ENCODE peak calls at places on chromosomes 1 and 21, in ten cellular contexts. B, C, L, E, P, Y, T, R, F and N are unnamed samples.

GRCh38 chr1:47507140-47507539 is 69.3 kb downstream of the FOXD2 start:
- DNase-seq in B (no peak), C (no peak), L (no peak), E (no peak), P (no peak), Y (no peak), T (no peak), R (no peak), F (no peak), N (no peak)

GRCh38 chr1:238438296-238439275 is 547.9 kb upstream of the ZP4 start:
- DNase-seq in B (no peak), C (no peak), L (no peak), E (no peak), P (no peak), Y (no peak), T (no peak), R (no peak), F (no peak), N (no peak)

GRCh38 chr1:116352349-116352813 is 20.7 kb upstream of the ATP1A1 start:
- DNase-seq in B (no peak), C (no peak), L (no peak), E (no peak), P (no peak), Y (no peak), T (no peak), R (no peak), F (no peak), N (no peak)

GRCh38 chr21:41622831-41623548 is 115.0 kb upstream of the TMPRSS2 start:
- DNase-seq in B (no peak), C (no peak), L (no peak), E (no peak), P (peak; percentile 60), Y (no peak), T (no peak), R (no peak), F (peak; percentile 39), N (no peak)

GRCh38 chr1:4755301-4756183 is 101.1 kb downstream of the AJAP1 start:
- DNase-seq in B (no peak), C (no peak), L (no peak), E (no peak), P (no peak), Y (no peak), T (no peak), R (no peak), F (peak; percentile 1), N (no peak)

GRCh38 chr1:111234866-111235265 is 7.4 kb downstream of the CHI3L2 start:
- DNase-seq in B (no peak), C (peak; percentile 7), L (no peak), E (no peak), P (no peak), Y (no peak), T (no peak), R (no peak), F (peak; percentile 48), N (no peak)

GRCh38 chr1:110673805-110674336 is 869 bp downstream of the KCNA3 start:
- DNase-seq in B (no peak), C (no peak), L (no peak), E (no peak), P (no peak), Y (peak; percentile 14), T (no peak), R (no peak), F (no peak), N (peak; percentile 40)

GRCh38 chr1:181159451-181160151 is 71.1 kb downstream of the IER5 start:
- DNase-seq in B (no peak), C (no peak), L (peak; percentile 73), E (no peak), P (peak; percentile 37), Y (no peak), T (no peak), R (peak; percentile 39), F (peak; percentile 87), N (no peak)

GRCh38 chr1:41282679-41283317 is 40.7 kb upstream of the SCMH1 start:
- DNase-seq in B (peak; percentile 39), C (peak; percentile 6), L (peak; percentile 56), E (no peak), P (no peak), Y (no peak), T (peak; percentile 24), R (peak; percentile 33), F (no peak), N (no peak)

GRCh38 chr1:235567812-235568444 is 63.7 kb upstream of the B3GALNT2 start:
- DNase-seq in B (no peak), C (no peak), L (no peak), E (no peak), P (no peak), Y (no peak), T (no peak), R (peak; percentile 93), F (no peak), N (no peak)

GRCh38 chr21:29394051-29394450 is 95.3 kb downstream of the BACH1 start:
- DNase-seq in B (no peak), C (no peak), L (no peak), E (no peak), P (no peak), Y (no peak), T (no peak), R (no peak), F (peak; percentile 28), N (no peak)

GRCh38 chr21:29092102-29092959 is 18.9 kb upstream of the CCT8 start:
- DNase-seq in B (no peak), C (no peak), L (no peak), E (no peak), P (no peak), Y (no peak), T (no peak), R (no peak), F (peak; percentile 72), N (no peak)

GRCh38 chr21:42056468-42056867 is 14.6 kb upstream of the UMODL1 start:
- DNase-seq in B (no peak), C (no peak), L (no peak), E (no peak), P (no peak), Y (no peak), T (peak; percentile 53), R (no peak), F (no peak), N (no peak)

GRCh38 chr1:19688041-19688842 is 23.6 kb downstream of the HTR6 start:
- DNase-seq in B (no peak), C (no peak), L (no peak), E (no peak), P (no peak), Y (no peak), T (no peak), R (no peak), F (no peak), N (peak; percentile 46)

GRCh38 chr1:83641828-83642443 is 357.0 kb downstream of the TTLL7 start:
- DNase-seq in B (no peak), C (no peak), L (no peak), E (no peak), P (peak; percentile 65), Y (no peak), T (no peak), R (no peak), F (no peak), N (no peak)

GRCh38 chr1:30197616-30197934 is 525.8 kb downstream of the MATN1 start:
- DNase-seq in B (no peak), C (no peak), L (no peak), E (no peak), P (no peak), Y (no peak), T (no peak), R (no peak), F (no peak), N (no peak)

GRCh38 chr1:108049083-108049819 is 84.3 kb upstream of the VAV3 start:
- DNase-seq in B (no peak), C (no peak), L (peak; percentile 15), E (no peak), P (peak; percentile 63), Y (no peak), T (no peak), R (peak; percentile 68), F (no peak), N (no peak)

GRCh38 chr1:25820247-25821111 is 725 bp downstream of the MTFR1L start:
- DNase-seq in B (no peak), C (peak; percentile 36), L (peak; percentile 48), E (no peak), P (peak; percentile 77), Y (peak; percentile 41), T (peak; percentile 49), R (peak; percentile 89), F (peak; percentile 42), N (peak; percentile 44)

GRCh38 chr1:147897789-147898188 is 4.8 kb upstream of the GJA8 start:
- DNase-seq in B (no peak), C (no peak), L (no peak), E (no peak), P (no peak), Y (no peak), T (no peak), R (no peak), F (no peak), N (no peak)

GRCh38 chr1:110250749-110251148 is 40.6 kb downstream of the KCNC4 start:
- DNase-seq in B (no peak), C (no peak), L (no peak), E (no peak), P (peak; percentile 24), Y (no peak), T (no peak), R (no peak), F (no peak), N (no peak)

GRCh38 chr1:168783424-168783823 is 54.4 kb upstream of the DPT start:
- DNase-seq in B (no peak), C (no peak), L (no peak), E (no peak), P (no peak), Y (no peak), T (no peak), R (no peak), F (peak; percentile 86), N (no peak)

GRCh38 chr1:145892486-145893087 is 6.9 kb upstream of the ANKRD35 start:
- DNase-seq in B (no peak), C (no peak), L (no peak), E (no peak), P (no peak), Y (no peak), T (no peak), R (no peak), F (peak; percentile 85), N (no peak)

GRCh38 chr1:246698466-246699094 is 25.6 kb upstream of the SCCPDH start:
- DNase-seq in B (no peak), C (no peak), L (peak; percentile 24), E (no peak), P (no peak), Y (no peak), T (no peak), R (no peak), F (no peak), N (no peak)

GRCh38 chr1:101344745-101345144 is 107.9 kb downstream of the S1PR1 start:
- DNase-seq in B (no peak), C (no peak), L (peak; percentile 3), E (no peak), P (no peak), Y (no peak), T (no peak), R (no peak), F (no peak), N (no peak)